ENCODE peak calls at places on chromosomes 3 and 15, in nine cellular contexts. D is stomach, C is AG04450, P is colonic mucosa, I is AG09309, A is WTC11, O is PC-3, Q is heart left ventricle, G is GM10248. S is an unnamed sample.
A peak's percentile ranks its signal among the peaks of the same experiment; 100 is the strongest.

GRCh38 chr15:52421029-52421428 is 107.7 kb downstream of the MYO5A start:
- DNase-seq in A (no peak), O (no peak), D (no peak), C (no peak), Q (no peak), I (no peak), G (no peak), P (no peak), S (no peak)

GRCh38 chr3:51268132-51268531 is 117.0 kb upstream of the MANF start:
- DNase-seq in P (no peak), C (no peak), D (no peak), A (no peak), O (no peak), Q (no peak), I (no peak), G (no peak), S (no peak)

GRCh38 chr15:81209635-81210034 is 13.0 kb downstream of the IL16 start:
- DNase-seq in G (no peak), O (no peak), C (no peak), Q (no peak), P (no peak), I (no peak), A (no peak), D (no peak), S (no peak)

GRCh38 chr3:128521715-128522114 is 28.7 kb upstream of the GATA2 start:
- DNase-seq in P (no peak), O (no peak), G (no peak), I (no peak), A (no peak), C (no peak), D (no peak), Q (no peak), S (no peak)

GRCh38 chr15:33298631-33299030 is 12.1 kb upstream of the RYR3 start:
- DNase-seq in A (no peak), I (no peak), P (no peak), D (no peak), C (no peak), Q (no peak), O (peak; percentile 71), G (no peak), S (no peak)

GRCh38 chr3:39637807-39638206 is 170.3 kb downstream of the MOBP start:
- DNase-seq in A (no peak), D (no peak), C (no peak), G (no peak), P (no peak), Q (no peak), O (peak; percentile 61), I (no peak), S (no peak)

GRCh38 chr3:59791774-59792308 is 742.0 kb upstream of the CFAP20DC start:
- DNase-seq in D (no peak), A (no peak), C (no peak), P (no peak), G (no peak), O (no peak), Q (no peak), I (no peak), S (no peak)

GRCh38 chr3:158568784-158569183 is 2.2 kb upstream of the MLF1 start:
- DNase-seq in O (peak; percentile 49), I (no peak), Q (no peak), G (no peak), D (no peak), C (no peak), P (no peak), A (no peak), S (no peak)

GRCh38 chr3:185874119-185874518 is 49.3 kb upstream of the IGF2BP2 start:
- DNase-seq in O (no peak), C (no peak), D (no peak), I (no peak), P (no peak), G (no peak), A (no peak), Q (no peak), S (no peak)

GRCh38 chr15:68312701-68313204 is 35.2 kb downstream of the FEM1B start:
- DNase-seq in P (no peak), O (no peak), I (no peak), D (no peak), A (no peak), C (no peak), Q (peak; percentile 4), G (no peak), S (no peak)

GRCh38 chr3:59771760-59772159 is 721.9 kb upstream of the CFAP20DC start:
- DNase-seq in D (no peak), C (peak; percentile 69), P (no peak), G (no peak), O (peak; percentile 92), I (peak; percentile 41), A (no peak), Q (no peak), S (no peak)

GRCh38 chr3:169227911-169228310 is 435.6 kb downstream of the MECOM start:
- DNase-seq in A (no peak), O (no peak), G (no peak), D (no peak), Q (no peak), I (peak; percentile 90), P (no peak), C (no peak), S (no peak)

GRCh38 chr3:158918008-158918407 is 116.2 kb downstream of the MFSD1 start:
- DNase-seq in G (peak; percentile 27), O (peak; percentile 68), I (peak; percentile 79), P (peak; percentile 48), D (peak; percentile 46), C (no peak), A (peak; percentile 72), Q (no peak), S (no peak)

GRCh38 chr3:42314411-42314810 is 48.4 kb upstream of the CCK start:
- DNase-seq in I (no peak), P (no peak), C (no peak), Q (no peak), D (no peak), A (no peak), G (no peak), O (no peak), S (no peak)

GRCh38 chr3:138220788-138221187 is 33.7 kb downstream of the ARMC8 start:
- DNase-seq in D (no peak), Q (no peak), I (no peak), G (no peak), C (no peak), A (no peak), O (peak; percentile 34), P (no peak), S (no peak)

GRCh38 chr3:62143843-62144450 is 229.4 kb downstream of the FEZF2 start:
- DNase-seq in I (no peak), Q (no peak), A (no peak), C (no peak), P (no peak), D (no peak), O (no peak), G (no peak), S (no peak)

GRCh38 chr15:101019351-101019750 is 100.2 kb downstream of the LRRK1 start:
- DNase-seq in A (no peak), P (peak; percentile 15), D (no peak), Q (no peak), G (no peak), I (no peak), O (no peak), C (no peak), S (no peak)

GRCh38 chr15:74242296-74242929 is 6.3 kb downstream of the CCDC33 start:
- DNase-seq in P (no peak), O (peak; percentile 19), D (no peak), G (no peak), C (no peak), I (no peak), Q (no peak), A (no peak), S (no peak)

GRCh38 chr3:126895178-126896066 is 87.5 kb upstream of the PLXNA1 start:
- DNase-seq in G (no peak), A (no peak), I (no peak), P (no peak), D (no peak), Q (no peak), C (no peak), O (peak; percentile 61), S (no peak)

GRCh38 chr3:193846569-193846968 is 253.6 kb downstream of the OPA1 start:
- DNase-seq in Q (no peak), I (no peak), O (no peak), G (no peak), P (no peak), D (no peak), C (no peak), A (no peak), S (no peak)

GRCh38 chr3:24607281-24607680 is 112.6 kb upstream of the THRB start:
- DNase-seq in I (no peak), D (no peak), A (no peak), G (no peak), C (no peak), Q (no peak), O (peak; percentile 28), P (no peak), S (no peak)
- TF ChIP-seq CTCF in I (no peak), D (no peak), A (no peak), G (no peak), C (no peak), Q (no peak), O (peak; percentile 34), P (no peak), S (no peak)

DNA sequence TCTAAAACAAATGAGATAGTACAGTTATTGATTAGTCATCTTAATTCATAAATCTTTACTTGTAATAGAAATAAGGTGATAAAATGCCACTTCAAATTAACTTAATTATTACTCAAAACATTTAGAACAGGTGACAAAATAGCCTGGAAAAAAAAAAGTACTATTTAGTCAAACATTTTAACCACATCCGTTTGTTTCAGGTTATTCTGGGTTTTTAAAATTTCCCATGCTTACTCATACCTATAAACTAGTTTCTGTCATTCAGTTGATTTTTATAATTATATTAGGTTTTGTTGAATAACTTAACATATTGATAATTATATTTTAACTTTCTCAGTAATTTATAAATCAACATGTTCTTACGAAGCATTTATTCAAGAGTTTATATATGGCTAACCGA is 483.0 kb downstream of the ROBO1 start:
- DNase-seq in D (no peak), I (no peak), Q (no peak), A (no peak), O (peak; percentile 21), G (no peak), C (no peak), P (no peak), S (no peak)
- TF ChIP-seq CTCF in D (no peak), I (no peak), Q (no peak), A (no peak), O (no peak), G (no peak), C (no peak), P (no peak), S (no peak)

DNA sequence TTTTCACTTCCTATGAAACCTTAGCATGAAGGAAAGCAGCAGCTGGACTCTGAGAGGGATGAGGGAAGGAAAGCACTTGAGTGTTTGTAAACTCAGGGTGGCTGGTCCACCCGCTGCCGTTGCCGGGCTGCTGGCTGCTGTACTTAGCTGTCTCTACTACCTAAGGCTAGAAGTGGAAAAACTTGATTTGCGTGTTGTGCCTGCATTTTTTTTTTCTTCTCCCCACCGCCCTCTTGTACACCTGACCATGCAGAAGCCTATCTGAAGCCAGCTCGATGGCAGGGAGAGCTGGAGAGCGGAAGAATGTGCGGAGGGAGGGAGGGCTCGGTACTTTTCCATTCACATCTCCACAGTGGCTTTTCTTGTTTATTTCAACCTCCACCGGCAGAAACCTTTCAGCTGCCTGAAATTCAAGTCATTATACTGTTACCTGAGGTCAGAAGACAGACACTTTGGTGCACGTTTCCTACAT is 4.8 kb upstream of the BCL6 start:
- DNase-seq in O (peak; percentile 95), C (no peak), Q (peak; percentile 33), I (no peak), G (no peak), D (peak; percentile 84), P (peak; percentile 83), A (peak; percentile 56), S (no peak)
- TF ChIP-seq CTCF in O (no peak), C (no peak), Q (no peak), I (no peak), G (no peak), D (no peak), P (no peak), A (no peak), S (no peak)

GRCh38 chr15:63198315-63198714 is 8.9 kb downstream of the RAB8B start:
- DNase-seq in D (no peak), A (no peak), P (no peak), G (no peak), O (no peak), Q (no peak), I (no peak), C (no peak), S (no peak)
- TF ChIP-seq CTCF in D (no peak), A (no peak), P (no peak), G (no peak), O (no peak), Q (no peak), I (no peak), C (no peak), S (no peak)